ENCODE peak calls at places on chromosomes 11 and 22, in four cellular contexts. X is endothelial cell of umbilical vein, H is spleen, L is breast epithelium. V is an unnamed sample.

GRCh38 chr11:1412377-1413095 is 22.8 kb downstream of the BRSK2 start:
- DNase-seq in X (no peak), H (no peak), L (no peak), V (no peak)

GRCh38 chr11:12725863-12726666 is 51.8 kb downstream of the TEAD1 start:
- DNase-seq in L (no peak), H (no peak), X (peak), V (no peak)

GRCh38 chr11:44899959-44900358 is 50.7 kb downstream of the TP53I11 start:
- DNase-seq in H (no peak), L (no peak), X (peak), V (no peak)

GRCh38 chr11:120285256-120285655 is 39.8 kb upstream of the TLCD5 start:
- DNase-seq in L (no peak), X (no peak), H (no peak), V (no peak)

GRCh38 chr11:46120711-46121327 is 435 bp downstream of the PHF21A start:
- DNase-seq in X (peak), H (peak), L (no peak), V (peak)

GRCh38 chr11:529740-530411 is 5.5 kb downstream of the HRAS start:
- DNase-seq in H (no peak), X (no peak), L (no peak), V (no peak)

GRCh38 chr11:71212871-71213559 is 39.4 kb downstream of the SHANK2 start:
- DNase-seq in X (no peak), H (peak), L (peak), V (no peak)

GRCh38 chr11:69325446-69325845 is 31.5 kb downstream of the MYEOV start:
- DNase-seq in H (no peak), X (no peak), L (peak), V (peak)

GRCh38 chr22:24146190-24146616 is 35.1 kb upstream of the SUSD2 start:
- DNase-seq in H (peak), L (no peak), X (no peak), V (peak)

GRCh38 chr11:68345776-68346728 is 33.7 kb downstream of the LRP5 start:
- DNase-seq in H (no peak), X (no peak), L (peak), V (no peak)

GRCh38 chr11:57674251-57674650 is 6.3 kb downstream of the ZDHHC5 start:
- DNase-seq in X (no peak), L (no peak), H (no peak), V (no peak)

GRCh38 chr22:23137905-23138520 is 3.8 kb downstream of the RSPH14 start:
- DNase-seq in X (no peak), L (no peak), H (no peak), V (no peak)

GRCh38 chr11:6319879-6320410 is 356 bp downstream of the CAVIN3 start:
- DNase-seq in L (peak), X (peak), H (peak), V (peak)

GRCh38 chr22:49561976-49562375 is 265.7 kb downstream of the BRD1 start:
- DNase-seq in H (no peak), L (peak), X (no peak), V (peak)

GRCh38 chr11:65435981-65436411 is 13.4 kb downstream of the NEAT1 start:
- DNase-seq in L (no peak), H (peak), X (peak), V (peak)

GRCh38 chr22:20131856-20132685 is 467 bp downstream of the ZDHHC8 start:
- DNase-seq in X (no peak), H (peak), L (no peak), V (peak)

GRCh38 chr22:20771918-20772625 is 1.8 kb upstream of the SERPIND1 start:
- DNase-seq in L (no peak), X (no peak), H (no peak), V (no peak)

GRCh38 chr11:67648140-67648795 is 2.3 kb downstream of the ACY3 start:
- DNase-seq in L (no peak), X (no peak), H (peak), V (peak)

GRCh38 chr11:110373061-110373702 is 56.6 kb upstream of the FDX1 start:
- DNase-seq in X (peak), H (no peak), L (no peak), V (no peak)

GRCh38 chr11:33618363-33618735 is 82.3 kb downstream of the C11orf91 start:
- DNase-seq in X (no peak), L (no peak), H (no peak), V (no peak)

GRCh38 chr22:35257002-35257320 is 332 bp upstream of the HMGXB4 start:
- DNase-seq in L (no peak), H (no peak), X (no peak), V (no peak)

GRCh38 chr11:33319965-33320813 is 63.0 kb downstream of the HIPK3 start:
- DNase-seq in L (no peak), X (no peak), H (no peak), V (no peak)

GRCh38 chr11:34302046-34302921 is 55.5 kb downstream of the ABTB2 start:
- DNase-seq in L (no peak), X (no peak), H (no peak), V (no peak)

GRCh38 chr11:101870510-101870909 is 44.3 kb upstream of the CEP126 start:
- DNase-seq in X (peak), L (no peak), H (no peak), V (no peak)

GRCh38 chr11:6197466-6198200 is 1.4 kb upstream of the OR52W1 start:
- DNase-seq in H (no peak), L (no peak), X (no peak), V (no peak)

GRCh38 chr11:68890490-68891231 is 13.0 kb downstream of the MRPL21 start:
- DNase-seq in H (peak), L (peak), X (peak), V (peak)

GRCh38 chr11:62542750-62543567 is 3.6 kb downstream of the AHNAK start:
- DNase-seq in X (peak), L (peak), H (peak), V (peak)

GRCh38 chr22:20956258-20957117 is 10.6 kb upstream of the AIFM3 start:
- DNase-seq in X (no peak), H (no peak), L (no peak), V (no peak)

GRCh38 chr22:41001722-41002122 is 50.5 kb downstream of the RBX1 start:
- DNase-seq in H (no peak), X (no peak), L (no peak), V (no peak)

GRCh38 chr11:71372693-71373657 is 75.2 kb downstream of the DHCR7 start:
- DNase-seq in H (no peak), L (no peak), X (no peak), V (no peak)

GRCh38 chr22:22167791-22168189 is 76.8 kb upstream of the VPREB1 start:
- DNase-seq in L (no peak), X (no peak), H (peak), V (no peak)

GRCh38 chr22:48752451-48753380 is 1075.0 kb downstream of the BRD1 start:
- DNase-seq in X (no peak), L (no peak), H (no peak), V (peak)

GRCh38 chr11:2252018-2252417 is 18.4 kb downstream of the ASCL2 start:
- DNase-seq in H (no peak), L (peak), X (no peak), V (no peak)

GRCh38 chr22:29251981-29252978 is 15.5 kb downstream of the RHBDD3 start:
- DNase-seq in H (no peak), L (no peak), X (no peak), V (peak)

GRCh38 chr11:65246506-65246905 is 15.3 kb upstream of the POLA2 start:
- DNase-seq in H (no peak), X (no peak), L (no peak), V (no peak)

GRCh38 chr22:39244496-39245129 is at the start of gene PDGFB:
- DNase-seq in H (no peak), X (peak), L (no peak), V (peak)

GRCh38 chr22:44697423-44698179 is 4.4 kb upstream of the PRR5 start:
- DNase-seq in H (peak), X (peak), L (peak), V (peak)

GRCh38 chr11:6932150-6932549 is 5.9 kb downstream of the ZNF215 start:
- DNase-seq in L (no peak), X (no peak), H (no peak), V (no peak)

GRCh38 chr11:103266167-103266831 is 157.1 kb downstream of the DYNC2H1 start:
- DNase-seq in L (no peak), X (no peak), H (no peak), V (no peak)

GRCh38 chr11:8604078-8604723 is 10.2 kb upstream of the STK33 start:
- DNase-seq in L (no peak), H (no peak), X (peak), V (peak)
- TF ChIP-seq CTCF in L (no peak), H (no peak), X (peak), V (no peak)

GRCh38 chr22:42962295-42963230 is 52.4 kb downstream of the PACSIN2 start:
- DNase-seq in X (no peak), L (no peak), H (no peak), V (peak)

GRCh38 chr22:42966389-42966998 is 48.5 kb downstream of the PACSIN2 start:
- DNase-seq in X (no peak), L (no peak), H (no peak), V (no peak)

GRCh38 chr22:42967005-42967404 is 47.9 kb downstream of the PACSIN2 start:
- DNase-seq in H (no peak), L (no peak), X (no peak), V (no peak)

GRCh38 chr22:42963231-42963595 is 51.7 kb downstream of the PACSIN2 start:
- DNase-seq in L (no peak), H (no peak), X (no peak), V (no peak)

GRCh38 chr22:42964994-42965699 is 49.8 kb downstream of the PACSIN2 start:
- DNase-seq in L (no peak), X (no peak), H (no peak), V (no peak)
- TF ChIP-seq POLR2AphosphoS5 in L (no peak), X (no peak), H (no peak), V (no peak)

DNA sequence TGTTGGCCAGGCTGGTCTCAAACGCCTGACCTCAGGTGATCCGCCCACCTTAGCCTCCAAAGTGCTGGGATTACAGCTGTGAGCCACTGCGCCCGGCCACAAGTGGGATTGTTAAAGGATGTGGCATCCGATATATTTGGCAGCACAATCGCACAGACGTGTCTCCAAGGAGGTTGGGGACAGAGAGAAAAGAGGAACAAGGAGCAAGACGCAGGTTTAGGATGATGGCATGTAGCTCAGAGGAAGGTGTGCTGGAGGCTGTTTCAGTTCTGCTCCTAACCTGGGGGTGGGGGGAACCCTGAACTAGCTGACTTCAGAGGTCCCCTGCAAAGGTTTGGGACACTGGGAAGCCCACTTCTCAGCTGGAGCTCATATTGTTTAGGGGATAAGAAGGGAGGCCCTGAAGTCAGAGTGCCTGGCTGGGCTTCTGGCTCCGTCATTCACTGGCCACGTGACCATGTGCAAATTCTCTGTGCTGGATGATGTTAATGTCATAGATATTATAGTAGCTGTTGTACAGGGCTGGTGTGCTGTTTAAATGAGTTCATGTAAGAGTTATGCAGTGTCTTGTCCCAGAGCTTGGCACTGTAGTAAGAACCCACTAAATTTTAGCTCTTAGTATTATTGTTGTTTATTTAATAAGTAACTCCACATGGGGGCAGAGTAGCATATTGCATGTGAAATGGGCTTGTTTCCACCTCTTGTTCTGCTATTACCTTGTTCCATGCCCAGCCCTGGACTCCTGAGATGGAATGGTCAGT is 129.7 kb downstream of the ST3GAL4 start:
- DNase-seq in H (peak), L (no peak), X (no peak), V (no peak)
- TF ChIP-seq CTCF in H (no peak), L (no peak), X (no peak), V (no peak)

GRCh38 chr22:31136711-31137110 is 3.6 kb downstream of the PLA2G3 start:
- DNase-seq in H (peak), L (no peak), X (no peak), V (no peak)
- TF ChIP-seq POLR2AphosphoS5 in H (no peak), L (no peak), X (no peak), V (no peak)

DNA sequence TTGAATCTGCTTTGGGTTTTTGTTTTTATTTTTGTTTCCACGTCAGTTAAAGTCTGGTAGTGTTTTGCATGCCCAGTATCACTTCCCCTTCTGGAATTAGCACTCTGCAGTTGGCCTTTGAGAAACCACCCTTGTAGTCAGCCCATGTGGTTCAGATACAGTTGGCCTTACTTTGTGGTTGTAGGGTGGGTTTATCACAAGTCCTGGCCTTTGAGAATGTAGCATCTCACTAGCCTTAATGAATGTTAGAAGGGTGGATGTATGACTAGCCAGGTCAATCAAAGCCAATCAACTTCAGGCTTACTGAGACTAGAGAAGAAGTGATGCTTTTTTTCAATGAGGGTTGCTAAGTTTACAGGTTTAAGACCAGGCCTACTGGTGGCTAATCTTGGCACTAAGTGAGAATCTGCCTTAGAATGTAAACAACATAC is 19.8 kb downstream of the ARL14EP start:
- DNase-seq in X (no peak), H (no peak), L (no peak), V (no peak)
- TF ChIP-seq CTCF in X (no peak), H (no peak), L (no peak), V (no peak)

GRCh38 chr22:43118024-43118849 is 7.7 kb downstream of the BIK start:
- DNase-seq in H (no peak), L (no peak), X (no peak), V (peak)

GRCh38 chr22:43116932-43117331 is 6.4 kb downstream of the BIK start:
- DNase-seq in L (no peak), H (no peak), X (no peak), V (no peak)

GRCh38 chr22:43113516-43114251 is 3.1 kb downstream of the BIK start:
- DNase-seq in X (no peak), L (peak), H (no peak), V (peak)

GRCh38 chr22:43110927-43111623 is 525 bp downstream of the BIK start:
- DNase-seq in L (peak), X (no peak), H (peak), V (peak)

DNA sequence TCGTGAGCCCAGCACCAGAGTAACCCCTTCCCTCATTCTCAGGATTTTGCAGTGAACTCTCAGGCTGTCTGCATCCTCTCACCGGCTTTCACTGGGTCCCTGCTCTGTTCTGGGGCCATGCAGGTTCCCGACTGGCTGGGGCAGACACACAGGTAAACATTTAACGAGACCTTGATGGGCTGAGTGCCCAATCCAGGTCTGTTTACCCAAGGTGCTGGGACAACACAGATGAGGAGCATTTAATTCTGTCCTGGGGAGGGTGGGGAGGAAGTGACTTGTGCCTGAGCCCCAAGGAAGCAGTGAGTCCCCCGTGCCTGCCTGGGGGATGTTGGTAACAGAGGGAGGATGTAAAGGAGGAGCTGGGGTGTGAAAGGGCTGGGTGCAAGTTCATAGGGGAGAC is 4.4 kb downstream of the BIK start:
- DNase-seq in L (peak), H (no peak), X (no peak), V (peak)
- TF ChIP-seq POLR2AphosphoS5 in L (peak), H (no peak), X (no peak), V (peak)

DNA sequence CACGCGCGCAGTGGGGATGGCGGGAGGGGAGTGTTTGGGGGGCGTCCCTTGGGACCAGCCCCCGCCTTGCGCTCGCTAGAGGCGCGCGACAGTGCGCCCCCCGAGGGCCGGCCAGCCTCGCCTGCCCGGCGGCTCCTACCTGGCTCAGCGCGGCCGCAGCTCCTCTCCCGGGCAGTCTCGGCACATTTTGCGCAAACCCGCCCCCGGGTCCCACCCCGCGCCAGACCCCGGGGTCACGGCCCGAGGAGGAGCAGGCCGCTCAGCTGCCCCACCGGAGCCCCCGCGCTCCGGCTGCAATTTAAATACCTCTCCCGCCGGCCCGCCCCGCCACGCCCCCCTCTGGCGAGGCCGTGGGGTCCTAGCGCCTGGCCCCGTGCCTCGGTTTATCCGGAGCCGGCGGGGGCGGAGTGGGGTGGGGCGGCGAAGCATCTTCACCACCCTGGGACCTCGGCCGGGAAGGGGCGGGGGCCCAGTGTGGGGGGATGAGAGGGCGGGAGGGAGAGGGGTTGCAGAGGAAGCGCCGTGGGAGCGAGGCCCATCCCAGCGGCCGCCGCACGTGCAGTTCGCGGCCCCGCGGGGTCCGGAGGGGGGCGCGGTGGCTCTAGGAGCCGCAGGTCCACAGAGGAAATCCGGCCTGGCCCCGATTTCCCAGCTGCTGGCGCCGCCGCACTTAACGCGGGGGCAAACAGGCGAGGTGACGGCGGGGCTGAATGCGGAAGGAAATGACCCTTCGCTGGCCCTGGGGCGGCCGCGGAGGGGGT is at the start of gene LRRC32:
- DNase-seq in L (peak), X (peak), H (peak), V (peak)
- TF ChIP-seq CTCF in L (no peak), X (peak), H (no peak), V (no peak)

GRCh38 chr22:31210830-31211503 is 1.1 kb upstream of the LIMK2 start:
- DNase-seq in L (no peak), X (peak), H (no peak), V (no peak)

GRCh38 chr22:31215018-31215535 is 3.0 kb downstream of the LIMK2 start:
- DNase-seq in H (no peak), L (no peak), X (no peak), V (no peak)

GRCh38 chr22:31211504-31211861 is 615 bp upstream of the LIMK2 start:
- DNase-seq in H (no peak), L (no peak), X (no peak), V (no peak)

GRCh38 chr22:31212783-31213626 is 907 bp downstream of the LIMK2 start:
- DNase-seq in X (peak), L (no peak), H (peak), V (no peak)

DNA sequence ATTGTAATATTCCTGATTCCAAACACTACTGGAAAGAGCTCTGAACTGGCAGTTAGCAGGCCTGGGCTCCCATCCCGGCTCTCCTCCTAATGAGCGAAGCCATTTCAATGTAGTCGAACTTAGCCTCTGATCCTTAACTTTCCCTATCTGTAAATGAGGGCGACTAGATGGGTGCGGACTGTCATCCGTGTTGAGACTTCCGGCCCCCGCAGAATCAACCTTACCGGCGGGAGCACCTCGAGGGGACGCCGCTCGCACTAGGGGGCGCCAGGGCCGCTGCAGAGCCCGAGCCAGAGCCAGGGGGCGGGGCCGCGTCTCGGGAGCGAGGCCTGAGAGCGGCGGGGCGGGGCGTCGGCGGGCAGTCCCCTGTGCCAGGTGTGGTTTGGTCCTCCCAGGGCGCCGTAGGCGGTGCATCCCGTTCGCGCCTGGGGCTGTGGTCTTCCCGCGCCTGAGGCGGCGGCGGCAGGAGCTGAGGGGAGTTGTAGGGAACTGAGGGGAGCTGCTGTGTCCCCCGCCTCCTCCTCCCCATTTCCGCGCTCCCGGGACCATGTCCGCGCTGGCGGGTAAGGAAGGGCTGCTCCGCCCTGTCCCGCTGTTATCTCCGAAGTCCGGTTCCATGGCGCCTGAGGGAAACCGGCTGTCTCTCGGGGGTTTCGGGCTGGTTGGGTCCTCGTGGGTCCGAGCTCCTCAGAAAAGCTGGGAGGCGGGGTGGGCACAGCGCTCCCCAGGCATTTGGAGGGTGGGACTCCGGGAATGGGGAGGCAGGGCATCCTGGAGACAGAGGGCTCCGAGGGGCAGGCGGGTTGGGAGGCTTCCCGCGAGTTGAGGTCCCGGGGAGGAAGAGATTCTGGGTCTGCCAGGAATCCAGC is at the start of gene LIMK2:
- DNase-seq in L (peak), X (peak), H (peak), V (peak)
- TF ChIP-seq POLR2AphosphoS5 in L (peak), X (peak), H (peak), V (peak)

V was measured in stomach.